ENCODE peak calls at places on chromosomes 12 and 14, in eight cellular contexts. Z is adrenal gland; A is activated naive CD4-positive, alpha-beta T cell treated with anti-CD3 and anti-CD28 coated beads for 36 hours; O is kidney tubule cell; E is cardiac fibroblast; C is Calu3; T is cortex of kidney; H is naive thymus-derived CD8-positive, alpha-beta T cell. I is an unnamed sample.

GRCh38 chr12:1505576-1505975 is 88.8 kb downstream of the FBXL14 start:
- DNase-seq in Z (no peak), A (no peak), O (no peak), E (no peak), C (no peak), T (no peak), H (no peak), I (peak; percentile 59)

GRCh38 chr12:42666671-42667243 is 77.2 kb upstream of the PRICKLE1 start:
- DNase-seq in Z (no peak), A (no peak), O (no peak), E (no peak), C (peak; percentile 28), T (no peak), H (no peak), I (no peak)

GRCh38 chr12:49964849-49965624 is 3.4 kb downstream of the AQP5 start:
- DNase-seq in Z (no peak), A (no peak), O (no peak), E (no peak), C (no peak), T (no peak), H (no peak), I (peak; percentile 85)

GRCh38 chr12:108371801-108372344 is 32.8 kb upstream of the CMKLR1 start:
- DNase-seq in Z (no peak), A (no peak), O (no peak), E (no peak), C (no peak), T (no peak), H (no peak), I (peak; percentile 90)

GRCh38 chr14:40911161-40911560 is 695.5 kb upstream of the LRFN5 start:
- DNase-seq in Z (no peak), A (no peak), O (no peak), E (no peak), C (no peak), T (no peak), H (no peak), I (no peak)

GRCh38 chr12:86777335-86777734 is 521.1 kb upstream of the MGAT4C start:
- DNase-seq in Z (no peak), A (no peak), O (no peak), E (no peak), C (no peak), T (no peak), H (no peak), I (no peak)

GRCh38 chr12:67647251-67647546 is 1.3 kb upstream of the DYRK2 start:
- DNase-seq in Z (no peak), A (no peak), O (no peak), E (no peak), C (no peak), T (no peak), H (no peak), I (no peak)

GRCh38 chr12:89969098-89969497 is 260.5 kb upstream of the ATP2B1 start:
- DNase-seq in Z (no peak), A (no peak), O (peak; percentile 48), E (no peak), C (peak; percentile 50), T (no peak), H (no peak), I (no peak)

GRCh38 chr14:28488658-28489057 is 277.9 kb upstream of the FOXG1 start:
- DNase-seq in Z (no peak), A (no peak), O (no peak), E (no peak), C (no peak), T (no peak), H (no peak), I (no peak)